ENCODE peak calls at places on chromosomes 4 and X, in seven cellular contexts. S is HCT116, H is SK-N-SH, N is K562, G is HepG2, M is H1, Y is GM12878. L is an unnamed sample.

GRCh38 chrX:72041166-72041565 is 90.5 kb downstream of the RTL5 start:
- DNase-seq in M (no peak), N (no peak), G (no peak), S (no peak), H (no peak), Y (no peak), L (no peak)

GRCh38 chrX:80812176-80812575 is 2.5 kb upstream of the BRWD3 start:
- DNase-seq in N (no peak), G (peak), S (no peak), M (no peak), H (peak), Y (no peak), L (no peak)

GRCh38 chr4:4308800-4309441 is 18.9 kb downstream of the ZBTB49 start:
- DNase-seq in G (no peak), S (no peak), N (no peak), Y (no peak), H (no peak), M (no peak), L (no peak)

GRCh38 chrX:29872831-29873230 is 342.5 kb upstream of the MAGEB2 start:
- DNase-seq in H (no peak), S (no peak), M (no peak), Y (no peak), N (no peak), G (no peak), L (no peak)

GRCh38 chr4:6734165-6734786 is 18.3 kb downstream of the BLOC1S4 start:
- DNase-seq in G (no peak), S (no peak), Y (no peak), N (peak), M (no peak), H (peak), L (no peak)

GRCh38 chr4:140725556-140725955 is 30.6 kb downstream of the TBC1D9 start:
- DNase-seq in H (no peak), N (no peak), M (no peak), S (no peak), G (no peak), Y (no peak), L (no peak)

GRCh38 chrX:129534816-129535578 is 5.1 kb upstream of the OCRL start:
- DNase-seq in S (no peak), H (no peak), G (no peak), Y (no peak), N (no peak), M (no peak), L (no peak)

GRCh38 chrX:19127649-19128168 is 5.4 kb upstream of the ADGRG2 start:
- DNase-seq in M (no peak), S (no peak), Y (no peak), N (no peak), G (no peak), H (no peak), L (no peak)

GRCh38 chr4:93433840-93434239 is 394.7 kb upstream of the ATOH1 start:
- DNase-seq in G (peak), N (no peak), H (no peak), M (no peak), S (no peak), Y (no peak), L (no peak)

GRCh38 chr4:6732441-6733357 is 16.7 kb downstream of the BLOC1S4 start:
- DNase-seq in G (peak), S (peak), N (peak), M (no peak), H (peak), Y (no peak), L (no peak)

GRCh38 chrX:102745513-102746133 is 25.1 kb downstream of the GPRASP3 start:
- DNase-seq in S (no peak), Y (no peak), G (no peak), H (peak), M (peak), N (no peak), L (no peak)

DNA sequence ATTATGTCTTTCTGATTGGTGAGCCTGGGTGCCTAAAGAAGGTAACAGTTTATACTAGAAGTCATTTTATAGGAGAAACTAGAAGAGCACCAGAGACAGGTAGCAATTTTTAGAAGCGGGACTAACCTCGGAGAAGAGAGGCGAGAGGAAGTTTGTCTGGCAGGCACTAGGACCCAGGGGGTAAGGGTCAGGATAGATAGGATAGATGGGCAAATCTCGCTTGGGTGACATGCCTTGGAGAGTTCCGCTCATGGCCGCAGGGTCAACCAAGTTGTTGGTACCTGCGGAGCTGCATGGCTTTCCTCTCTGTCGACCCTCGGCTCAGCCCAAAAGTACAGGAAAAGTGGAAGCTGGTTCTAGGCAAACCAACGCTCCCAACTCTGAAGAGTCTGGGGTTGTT is 11.3 kb downstream of the PI4K2B start:
- DNase-seq in M (no peak), H (no peak), N (no peak), Y (no peak), S (no peak), G (no peak), L (no peak)
- TF ChIP-seq JUND in M (no peak), H (no peak), N (no peak), Y (no peak), S (no peak), G (no peak), L (no peak)

GRCh38 chrX:33045245-33045644 is 166.1 kb downstream of the DMD start:
- DNase-seq in N (no peak), G (no peak), Y (no peak), M (no peak), H (no peak), S (no peak), L (no peak)
- TF ChIP-seq JUND in N (no peak), G (no peak), Y (no peak), M (no peak), H (no peak), S (no peak), L (no peak)

GRCh38 chr4:147846318-147847135 is 114.6 kb downstream of the ARHGAP10 start:
- DNase-seq in M (no peak), G (no peak), Y (peak), N (no peak), H (no peak), S (no peak), L (no peak)

GRCh38 chr4:147842573-147842972 is 110.7 kb downstream of the ARHGAP10 start:
- DNase-seq in G (no peak), S (no peak), H (no peak), M (no peak), Y (no peak), N (peak), L (no peak)

GRCh38 chr4:147839651-147840050 is 107.8 kb downstream of the ARHGAP10 start:
- DNase-seq in S (no peak), H (no peak), N (no peak), G (no peak), M (no peak), Y (no peak), L (no peak)

GRCh38 chr4:147840846-147841732 is 109.2 kb downstream of the ARHGAP10 start:
- DNase-seq in H (no peak), S (no peak), M (no peak), G (no peak), Y (peak), N (no peak), L (no peak)

GRCh38 chr4:147843162-147843561 is 111.3 kb downstream of the ARHGAP10 start:
- DNase-seq in M (no peak), G (peak), Y (no peak), S (peak), N (peak), H (no peak), L (peak)
- TF ChIP-seq JUND in M (no peak), G (no peak), Y (no peak), S (no peak), N (no peak), H (no peak), L (no peak)

GRCh38 chr4:179872751-179873150 is 2370.5 kb upstream of the TENM3 start:
- DNase-seq in G (no peak), S (no peak), H (no peak), M (no peak), N (no peak), Y (no peak), L (no peak)
- TF ChIP-seq JUND in G (no peak), S (no peak), H (no peak), M (no peak), N (no peak), Y (no peak), L (no peak)

GRCh38 chr4:57132746-57133142 is 22.6 kb upstream of the IGFBP7 start:
- DNase-seq in S (no peak), N (no peak), H (no peak), M (no peak), G (no peak), Y (no peak), L (no peak)

GRCh38 chr4:57131849-57132745 is 21.9 kb upstream of the IGFBP7 start:
- DNase-seq in G (peak), M (no peak), H (no peak), N (no peak), Y (no peak), S (no peak), L (peak)

GRCh38 chr4:57139783-57140182 is 29.6 kb upstream of the IGFBP7 start:
- DNase-seq in S (no peak), G (no peak), N (no peak), M (no peak), H (no peak), Y (no peak), L (no peak)

GRCh38 chr4:57137261-57137660 is 27.1 kb upstream of the IGFBP7 start:
- DNase-seq in M (no peak), G (no peak), H (no peak), S (no peak), Y (no peak), N (no peak), L (no peak)

GRCh38 chr4:57136281-57136680 is 26.1 kb upstream of the IGFBP7 start:
- DNase-seq in S (no peak), N (no peak), M (no peak), H (no peak), Y (no peak), G (no peak), L (no peak)
- TF ChIP-seq JUND in S (no peak), N (no peak), M (no peak), H (no peak), Y (no peak), G (no peak), L (no peak)

GRCh38 chr4:60757986-60758385 is 442.1 kb upstream of the ADGRL3 start:
- DNase-seq in N (no peak), S (no peak), G (no peak), M (no peak), Y (no peak), H (no peak), L (no peak)
- TF ChIP-seq JUND in N (no peak), S (no peak), G (no peak), M (no peak), Y (no peak), H (no peak), L (no peak)

DNA sequence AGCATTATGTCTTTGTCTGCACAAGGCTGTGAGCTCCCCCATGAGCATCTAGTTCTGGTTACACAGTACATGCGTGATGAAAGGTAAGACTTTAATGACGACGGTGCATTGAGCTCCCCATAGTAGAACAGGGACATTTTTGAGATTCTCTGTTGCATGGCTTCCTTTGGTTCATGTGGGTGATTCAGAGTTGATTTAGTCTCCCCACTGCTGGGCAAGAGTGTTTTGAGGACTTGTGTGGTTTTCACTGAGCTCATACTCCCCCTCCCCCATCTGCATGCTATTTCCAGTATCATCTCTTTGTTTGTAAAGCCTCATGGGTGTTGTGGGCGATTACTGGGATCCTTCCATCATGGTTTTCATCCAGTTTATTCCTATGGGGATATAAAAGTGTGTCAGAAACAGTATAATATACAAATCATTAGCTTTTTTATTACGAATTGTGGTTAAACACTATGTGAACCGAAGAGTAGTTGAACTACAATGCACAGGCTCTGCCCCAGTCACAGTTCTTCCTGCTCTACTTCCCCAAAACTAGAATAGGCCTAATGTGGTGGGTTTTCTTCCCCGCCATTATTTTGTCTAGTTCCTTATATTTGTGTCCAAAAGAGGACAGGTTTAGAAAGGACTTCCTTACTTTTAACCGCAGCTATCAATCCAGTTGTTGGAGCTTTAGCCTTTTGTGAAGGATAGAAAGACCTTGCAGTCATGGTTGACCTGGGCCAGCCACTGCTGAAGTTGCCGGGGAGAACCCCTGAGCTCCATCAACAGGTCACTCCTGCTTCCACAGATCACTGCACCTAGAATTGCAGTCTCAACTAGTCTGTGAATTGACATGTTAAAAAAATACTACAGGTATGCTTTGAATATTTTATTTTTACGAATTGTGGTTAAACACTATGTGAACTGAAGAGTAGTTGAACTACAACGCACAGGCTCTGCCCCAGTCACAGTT is 30.4 kb downstream of the KIT start:
- DNase-seq in S (no peak), H (no peak), Y (no peak), M (no peak), N (no peak), G (no peak), L (no peak)
- TF ChIP-seq JUND in S (no peak), H (no peak), Y (no peak), M (no peak), N (no peak), G (no peak), L (no peak)